ENCODE peak calls at places on chromosomes 12 and 14, in four cellular contexts. C is A549, L is K562, U is GM12878. I is an unnamed sample.

GRCh38 chr14:62957562-62957961 is 87.7 kb downstream of the KCNH5 start:
- DNase-seq in C (no peak), L (no peak), U (no peak), I (no peak)

GRCh38 chr12:3202734-3203446 is 125.7 kb downstream of the TSPAN9 start:
- DNase-seq in C (peak; percentile 84), L (peak; percentile 78), U (no peak), I (peak; percentile 49)

GRCh38 chr14:96198430-96199133 is 6.1 kb upstream of the BDKRB2 start:
- DNase-seq in C (no peak), L (no peak), U (no peak), I (peak; percentile 13)

GRCh38 chr12:88805692-88806091 is 225.4 kb upstream of the KITLG start:
- DNase-seq in C (no peak), L (no peak), U (no peak), I (peak; percentile 27)

GRCh38 chr12:19450362-19450761 is 11.1 kb downstream of the AEBP2 start:
- DNase-seq in C (no peak), L (no peak), U (no peak), I (peak; percentile 38)

GRCh38 chr12:22100952-22101748 is 55.1 kb downstream of the CMAS start:
- DNase-seq in C (no peak), L (no peak), U (peak; percentile 13), I (peak; percentile 89)

GRCh38 chr14:27222671-27223070 is 624.8 kb upstream of the NOVA1 start:
- DNase-seq in C (no peak), L (no peak), U (no peak), I (no peak)

GRCh38 chr12:57727758-57728395 is 10.7 kb downstream of the AGAP2 start:
- DNase-seq in C (no peak), L (no peak), U (no peak), I (no peak)

GRCh38 chr14:64845878-64846277 is 33.8 kb downstream of the SPTB start:
- DNase-seq in C (no peak), L (no peak), U (no peak), I (no peak)

GRCh38 chr12:124402281-124403066 is 107.6 kb downstream of the RFLNA start:
- DNase-seq in C (no peak), L (no peak), U (no peak), I (no peak)

GRCh38 chr14:69079188-69079742 is 73.7 kb downstream of the DCAF5 start:
- DNase-seq in C (peak; percentile 44), L (no peak), U (no peak), I (no peak)

GRCh38 chr14:76870146-76870545 is 43.9 kb downstream of the LRRC74A start:
- DNase-seq in C (peak; percentile 45), L (no peak), U (no peak), I (peak; percentile 50)

GRCh38 chr12:31584782-31585181 is 6.2 kb downstream of the DENND5B start:
- DNase-seq in C (no peak), L (no peak), U (no peak), I (no peak)

GRCh38 chr12:123305160-123305559 is 33.5 kb upstream of the CDK2AP1 start:
- DNase-seq in C (no peak), L (no peak), U (no peak), I (no peak)

GRCh38 chr12:21938879-21939278 is 2.3 kb downstream of the ABCC9 start:
- DNase-seq in C (no peak), L (no peak), U (no peak), I (no peak)

GRCh38 chr12:41189395-41190251 is 1.5 kb downstream of the PDZRN4 start:
- DNase-seq in C (no peak), L (no peak), U (no peak), I (no peak)

GRCh38 chr12:130752692-130753230 is 36.7 kb upstream of the RIMBP2 start:
- DNase-seq in C (no peak), L (no peak), U (no peak), I (no peak)

GRCh38 chr14:103066399-103066798 is 9.1 kb upstream of the CDC42BPB start:
- DNase-seq in C (no peak), L (no peak), U (no peak), I (no peak)

GRCh38 chr12:132622437-132623071 is 4.0 kb downstream of the P2RX2 start:
- DNase-seq in C (no peak), L (no peak), U (no peak), I (peak; percentile 47)

GRCh38 chr12:11658796-11659195 is 9.3 kb downstream of the ETV6 start:
- DNase-seq in C (no peak), L (no peak), U (no peak), I (no peak)

GRCh38 chr12:46963977-46964376 is 115.4 kb upstream of the PCED1B start:
- DNase-seq in C (no peak), L (no peak), U (no peak), I (no peak)

GRCh38 chr12:21940549-21940948 is 677 bp downstream of the ABCC9 start:
- DNase-seq in C (no peak), L (no peak), U (no peak), I (no peak)

GRCh38 chr12:111438501-111438900 is 32.8 kb downstream of the SH2B3 start:
- DNase-seq in C (no peak), L (no peak), U (no peak), I (peak; percentile 99)

GRCh38 chr12:48980389-48980952 is 2.3 kb downstream of the WNT1 start:
- DNase-seq in C (no peak), L (peak; percentile 60), U (no peak), I (peak; percentile 59)

GRCh38 chr12:48981757-48982157 is 3.6 kb downstream of the WNT1 start:
- DNase-seq in C (no peak), L (no peak), U (no peak), I (no peak)

GRCh38 chr12:48979602-48980388 is 1.7 kb downstream of the WNT1 start:
- DNase-seq in C (no peak), L (no peak), U (no peak), I (peak; percentile 41)

GRCh38 chr12:48980953-48981756 is 3.0 kb downstream of the WNT1 start:
- DNase-seq in C (peak; percentile 66), L (peak; percentile 44), U (no peak), I (peak; percentile 61)

DNA sequence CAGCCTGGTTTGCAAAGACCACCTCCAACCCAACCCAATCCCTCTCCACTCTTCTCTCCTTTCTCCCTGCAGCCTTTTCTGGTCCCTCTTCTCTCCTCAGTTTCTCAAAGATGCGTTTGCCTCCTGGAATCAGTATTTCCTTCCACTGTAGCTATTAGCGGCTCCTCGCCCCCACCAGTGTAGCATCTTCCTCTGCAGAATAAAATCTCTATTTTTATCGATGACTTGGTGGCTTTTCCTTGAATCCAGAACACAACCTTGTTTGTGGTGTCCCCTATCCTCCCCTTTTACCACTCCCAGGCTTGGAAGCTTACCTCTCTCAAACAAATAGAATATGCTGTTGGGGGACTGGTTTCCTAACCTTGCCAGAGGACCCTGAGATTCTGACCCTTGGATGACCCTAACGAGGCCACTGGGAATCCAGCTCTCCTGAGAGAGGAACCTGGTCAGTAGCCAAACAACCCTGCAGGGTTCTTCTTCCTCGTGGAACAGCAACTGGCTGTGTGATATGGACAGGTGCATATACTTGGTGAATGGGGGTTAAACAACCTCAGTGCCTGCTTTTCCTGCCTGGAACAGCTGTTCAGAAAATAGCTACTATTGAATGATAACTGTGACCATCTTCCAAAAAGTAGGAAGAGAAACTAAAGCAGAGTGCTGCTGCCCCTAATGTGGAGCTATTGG is 4.4 kb downstream of the WNT1 start:
- DNase-seq in C (no peak), L (no peak), U (no peak), I (no peak)
- TF ChIP-seq MYC in C (no peak), L (no peak), U (no peak), I (no peak)

GRCh38 chr12:8909752-8910151 is 4.6 kb upstream of the PHC1 start:
- DNase-seq in C (no peak), L (no peak), U (no peak), I (no peak)

GRCh38 chr12:8913702-8914032 is 642 bp upstream of the PHC1 start:
- DNase-seq in C (no peak), L (no peak), U (no peak), I (peak; percentile 5)

GRCh38 chr12:8912910-8913309 is 1.4 kb upstream of the PHC1 start:
- DNase-seq in C (peak; percentile 36), L (peak; percentile 20), U (no peak), I (peak; percentile 4)

GRCh38 chr12:8914716-8915526 is 612 bp downstream of the PHC1 start:
- DNase-seq in C (peak; percentile 70), L (peak; percentile 67), U (no peak), I (peak; percentile 65)

GRCh38 chr12:8911606-8912268 is 2.6 kb upstream of the PHC1 start:
- DNase-seq in C (no peak), L (no peak), U (no peak), I (no peak)
- TF ChIP-seq POLR2A in C (no peak), L (no peak), U (no peak), I (no peak)

GRCh38 chr12:122166422-122167327 is 7.3 kb downstream of the IL31 start:
- DNase-seq in C (no peak), L (no peak), U (peak; percentile 9), I (no peak)
- TF ChIP-seq MAX in C (no peak), L (no peak), U (no peak), I (no peak)

GRCh38 chr12:54571166-54571856 is 17.1 kb downstream of the PPP1R1A start:
- DNase-seq in C (no peak), L (no peak), U (no peak), I (no peak)
- TF ChIP-seq MYC in C (no peak), L (no peak), U (no peak), I (no peak)

DNA sequence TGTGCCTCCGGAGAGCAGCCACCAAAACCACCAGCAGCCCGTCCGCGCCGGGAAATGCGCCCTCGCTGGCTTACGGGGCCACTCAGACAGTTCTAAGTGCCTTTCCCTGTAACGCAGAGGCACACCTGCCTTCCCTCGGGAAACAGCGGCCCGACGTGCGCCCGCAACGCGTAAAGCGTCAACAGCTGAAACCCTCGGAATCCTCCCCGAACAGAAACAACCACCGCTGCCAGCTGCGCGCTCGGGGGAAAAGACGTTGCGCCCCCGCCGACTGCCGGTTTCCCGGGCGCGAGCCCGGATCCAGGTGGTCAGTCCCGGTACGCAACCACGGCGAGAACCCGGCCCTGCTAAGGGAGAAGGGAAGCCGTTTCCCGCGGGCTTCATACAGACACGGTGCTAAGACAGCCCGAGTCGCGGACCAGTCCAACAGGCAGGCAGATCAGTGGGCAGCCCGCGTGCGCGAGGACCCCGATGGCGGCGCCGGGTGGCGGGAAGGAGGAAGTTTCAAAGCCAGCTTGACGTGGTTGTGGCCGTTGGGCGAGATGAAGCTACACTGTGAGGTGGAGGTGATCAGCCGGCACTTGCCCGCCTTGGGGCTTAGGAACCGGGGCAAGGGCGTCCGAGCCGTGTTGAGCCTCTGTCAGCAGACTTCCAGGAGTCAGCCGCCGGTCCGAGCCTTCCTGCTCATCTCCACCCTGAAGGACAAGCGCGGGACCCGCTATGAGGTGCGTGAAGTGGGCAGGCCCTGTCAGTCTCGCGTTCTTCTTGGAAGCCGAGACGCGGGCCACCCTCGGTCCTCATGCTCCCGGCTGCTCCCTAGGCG is at the start of gene LRR1:
- DNase-seq in C (peak; percentile 79), L (peak; percentile 62), U (peak; percentile 60), I (peak; percentile 91)
- TF ChIP-seq POLR2A in C (peak; percentile 71), L (peak; percentile 95), U (peak; percentile 93), I (peak; percentile 81)

I was measured in NB4.